ENCODE peak calls at places on chromosomes 13 and 19, in eight cellular contexts. Z is epithelial cell of esophagus, K is cardiac fibroblast, U is fibroblast of lung, Y is AG04450, J is spleen, D is GM12865, M is adrenal gland. V is an unnamed sample.

GRCh38 chr13:35475960-35476943 is at the start of gene MAB21L1:
- DNase-seq in Z (peak; percentile 28), K (peak; percentile 21), U (peak; percentile 52), Y (no peak), J (peak; percentile 63), D (peak; percentile 33), M (peak; percentile 26), V (no peak)

GRCh38 chr19:1057185-1057857 is 9.6 kb upstream of the ARHGAP45 start:
- DNase-seq in Z (peak; percentile 70), K (peak; percentile 75), U (peak; percentile 80), Y (no peak), J (peak; percentile 78), D (peak; percentile 61), M (no peak), V (peak; percentile 28)

GRCh38 chr13:110525328-110526319 is 35.9 kb downstream of the RAB20 start:
- DNase-seq in Z (no peak), K (no peak), U (no peak), Y (no peak), J (no peak), D (peak; percentile 75), M (peak; percentile 68), V (no peak)

GRCh38 chr19:11480927-11481776 is at the start of gene ELAVL3:
- DNase-seq in Z (no peak), K (no peak), U (no peak), Y (no peak), J (no peak), D (no peak), M (no peak), V (no peak)

GRCh38 chr19:58544591-58545285 is 874 bp downstream of the TRIM28 start:
- DNase-seq in Z (peak; percentile 51), K (peak; percentile 47), U (peak; percentile 52), Y (no peak), J (no peak), D (peak; percentile 72), M (no peak), V (no peak)

GRCh38 chr13:101474419-101474957 is 22.0 kb downstream of the ITGBL1 start:
- DNase-seq in Z (peak; percentile 43), K (peak; percentile 85), U (peak; percentile 91), Y (peak; percentile 90), J (no peak), D (no peak), M (no peak), V (no peak)

GRCh38 chr13:36543671-36544070 is 111.4 kb downstream of the CCNA1 start:
- DNase-seq in Z (no peak), K (no peak), U (no peak), Y (no peak), J (no peak), D (no peak), M (no peak), V (no peak)

GRCh38 chr13:44971656-44972595 is 17.3 kb downstream of the NUFIP1 start:
- DNase-seq in Z (no peak), K (no peak), U (no peak), Y (no peak), J (no peak), D (peak; percentile 17), M (no peak), V (no peak)

GRCh38 chr13:108037348-108037747 is 178.0 kb downstream of the LIG4 start:
- DNase-seq in Z (no peak), K (no peak), U (no peak), Y (no peak), J (no peak), D (no peak), M (no peak), V (no peak)

GRCh38 chr13:98941118-98941517 is 36.7 kb downstream of the DOCK9 start:
- DNase-seq in Z (no peak), K (no peak), U (no peak), Y (no peak), J (no peak), D (no peak), M (no peak), V (no peak)

GRCh38 chr19:16078311-16078758 is 2.0 kb downstream of the TPM4 start:
- DNase-seq in Z (peak; percentile 87), K (peak; percentile 83), U (no peak), Y (no peak), J (peak; percentile 64), D (peak; percentile 74), M (no peak), V (peak; percentile 81)

GRCh38 chr13:46668302-46668720 is 115.3 kb downstream of the LRCH1 start:
- DNase-seq in Z (peak; percentile 48), K (peak; percentile 93), U (peak; percentile 94), Y (peak; percentile 76), J (no peak), D (peak; percentile 42), M (no peak), V (peak; percentile 47)

GRCh38 chr19:1084024-1084868 is 10.9 kb downstream of the POLR2E start:
- DNase-seq in Z (no peak), K (no peak), U (no peak), Y (no peak), J (no peak), D (no peak), M (no peak), V (no peak)

GRCh38 chr13:30126903-30127428 is 180.4 kb downstream of the KATNAL1 start:
- DNase-seq in Z (no peak), K (no peak), U (peak; percentile 57), Y (no peak), J (no peak), D (no peak), M (no peak), V (no peak)

GRCh38 chr13:106274551-106275208 is 260.8 kb downstream of the EFNB2 start:
- DNase-seq in Z (peak; percentile 46), K (peak; percentile 6), U (no peak), Y (no peak), J (no peak), D (no peak), M (no peak), V (peak; percentile 53)

GRCh38 chr19:33520844-33521479 is 629 bp downstream of the PEPD start:
- DNase-seq in Z (no peak), K (no peak), U (no peak), Y (no peak), J (no peak), D (no peak), M (no peak), V (no peak)

GRCh38 chr13:95607363-95607762 is 37.1 kb downstream of the DZIP1 start:
- DNase-seq in Z (peak; percentile 92), K (peak; percentile 87), U (peak; percentile 63), Y (no peak), J (no peak), D (no peak), M (no peak), V (peak; percentile 92)

GRCh38 chr19:7926021-7926726 is at the start of gene CTXN1:
- DNase-seq in Z (peak; percentile 62), K (peak; percentile 44), U (peak; percentile 37), Y (no peak), J (peak; percentile 93), D (peak; percentile 72), M (peak; percentile 91), V (no peak)

GRCh38 chr13:80134360-80134759 is 206.6 kb downstream of the SPRY2 start:
- DNase-seq in Z (no peak), K (no peak), U (no peak), Y (no peak), J (no peak), D (no peak), M (no peak), V (no peak)

GRCh38 chr13:61339054-61339621 is 76.5 kb downstream of the PCDH20 start:
- DNase-seq in Z (peak; percentile 1), K (no peak), U (no peak), Y (no peak), J (no peak), D (no peak), M (no peak), V (no peak)

GRCh38 chr13:23833733-23834611 is 55.2 kb downstream of the MIPEP start:
- DNase-seq in Z (no peak), K (peak; percentile 23), U (no peak), Y (no peak), J (no peak), D (no peak), M (no peak), V (no peak)
- TF ChIP-seq CTCF in Z (no peak), K (no peak), U (no peak), Y (no peak), J (no peak), D (no peak), M (no peak), V (no peak)

DNA sequence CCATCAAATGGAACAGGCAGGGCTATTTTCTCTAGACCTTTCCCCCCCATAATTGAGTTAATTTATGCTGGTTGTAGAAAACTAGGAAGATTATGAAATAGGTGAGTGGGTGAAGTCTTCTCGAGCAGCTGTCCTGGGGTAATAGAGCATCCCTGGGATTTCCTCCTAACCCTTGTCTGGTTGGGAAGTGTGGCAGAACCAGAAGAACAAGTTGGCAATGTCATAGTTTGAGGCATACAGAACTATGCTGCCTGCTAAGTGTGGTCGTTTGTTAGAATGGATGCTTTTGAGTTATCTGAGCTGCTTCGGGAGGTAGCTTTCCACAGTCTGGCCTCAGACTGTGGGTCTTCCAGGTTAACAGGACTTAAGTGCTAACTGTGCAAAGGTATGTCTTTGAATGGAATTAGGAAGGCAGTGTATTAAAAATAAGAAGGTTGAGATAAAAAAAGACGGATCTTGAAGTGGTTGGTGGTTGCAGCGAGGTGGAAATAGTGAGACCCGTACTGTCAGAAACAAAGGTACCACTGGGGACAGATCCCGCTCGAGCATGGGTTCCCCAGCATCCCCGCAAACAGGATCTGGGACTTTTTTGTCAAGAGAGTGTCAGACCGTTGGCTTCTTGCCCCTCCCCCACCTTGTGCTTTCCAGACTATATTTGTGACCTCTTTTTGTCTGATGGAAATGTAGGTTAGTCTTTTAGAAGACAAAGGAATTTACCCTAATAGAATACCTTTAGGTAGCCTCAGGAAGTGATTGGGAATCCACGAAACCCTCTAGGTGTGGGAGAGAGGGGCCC is 4.0 kb downstream of the GATAD2A start:
- DNase-seq in Z (peak; percentile 87), K (no peak), U (no peak), Y (no peak), J (peak; percentile 9), D (no peak), M (no peak), V (peak; percentile 71)
- H3K4me3 ChIP-seq in Z (no peak overlapping the region), K (no peak overlapping the region), U (no peak overlapping the region), Y (no peak overlapping the region), J (no peak overlapping the region), D (no peak overlapping the region), M (no peak overlapping the region), V (no peak overlapping the region)

GRCh38 chr13:40390290-40391008 is 276.0 kb downstream of the FOXO1 start:
- DNase-seq in Z (no peak), K (no peak), U (no peak), Y (no peak), J (no peak), D (no peak), M (no peak), V (no peak)
- TF ChIP-seq CTCF in Z (no peak), K (no peak), U (no peak), Y (no peak), J (no peak), D (no peak), M (no peak), V (no peak)

DNA sequence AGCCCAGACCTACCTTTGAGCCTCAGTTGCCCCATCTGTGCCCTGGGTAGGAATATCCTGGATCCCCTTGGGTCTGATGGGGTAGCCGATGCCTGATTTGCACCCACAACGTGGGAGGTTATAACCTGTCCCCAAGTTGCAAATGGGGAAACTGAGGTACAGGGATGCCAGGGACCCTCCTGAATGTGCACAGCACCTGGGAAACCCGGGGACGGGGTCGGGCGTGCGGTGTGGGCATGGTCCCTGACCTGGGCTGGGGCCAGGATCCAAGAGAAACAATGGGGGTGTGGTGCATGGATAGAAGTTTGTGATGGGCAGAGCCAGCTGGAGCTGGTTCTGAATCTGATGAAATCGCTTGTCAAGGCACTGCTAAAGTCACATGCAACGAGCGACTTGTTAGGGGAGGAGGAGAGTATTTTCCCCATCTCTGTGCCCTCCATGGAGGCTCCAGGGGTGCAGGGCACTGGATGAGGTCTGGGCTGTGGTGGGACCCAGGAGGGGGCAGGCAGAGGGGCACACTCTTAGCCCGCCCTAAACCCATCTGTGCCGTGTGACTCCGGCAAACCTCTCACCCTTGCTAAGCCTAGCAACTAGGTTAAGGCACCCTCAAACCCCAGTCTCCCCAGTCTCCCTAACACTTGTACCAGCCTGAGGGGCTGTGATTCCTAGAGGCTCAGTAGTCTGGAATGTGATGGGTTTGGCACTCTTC is 739 bp downstream of the GDF15 start:
- DNase-seq in Z (no peak), K (no peak), U (peak; percentile 89), Y (no peak), J (no peak), D (no peak), M (no peak), V (no peak)
- H3K4me3 ChIP-seq in Z (peak overlapping the region; percentile 47), K (peak overlapping the region; percentile 55), U (peak overlapping the region; percentile 92), Y (peak overlapping the region; percentile 77), J (peak overlapping the region; percentile 67), D (peak overlapping the region; percentile 44), M (peak overlapping the region; percentile 5), V (peak overlapping the region; percentile 55)